ENCODE peak calls at places on chromosomes 5 and 9, in four cellular contexts. C is neuronal stem cell, P is neural progenitor cell, T is HepG2. K is an unnamed sample.

GRCh38 chr9:92564982-92565381 is 29.2 kb upstream of the ECM2 start:
- DNase-seq in T (no peak), P (no peak), C (no peak), K (no peak)

GRCh38 chr5:175867587-175868347 is 3.6 kb upstream of the CPLX2 start:
- DNase-seq in P (peak), T (peak), C (no peak), K (peak)

GRCh38 chr5:154352960-154353548 is 92.7 kb upstream of the SAP30L start:
- DNase-seq in T (peak), P (no peak), C (no peak), K (no peak)

GRCh38 chr5:94021246-94021645 is 279.8 kb upstream of the POU5F2 start:
- DNase-seq in P (no peak), C (no peak), T (peak), K (no peak)

GRCh38 chr9:73129941-73130695 is 21.5 kb upstream of the ANXA1 start:
- DNase-seq in T (no peak), P (peak), C (peak), K (no peak)

GRCh38 chr5:157167219-157167621 is 1.2 kb upstream of the GARIN3 start:
- DNase-seq in P (peak), T (no peak), C (no peak), K (no peak)

GRCh38 chr5:56815657-56816545 is 552 bp downstream of the MAP3K1 start:
- DNase-seq in P (peak), C (peak), T (no peak), K (peak)

GRCh38 chr9:122347348-122348287 is 23.2 kb upstream of the PTGS1 start:
- DNase-seq in P (no peak), C (no peak), T (peak), K (no peak)

GRCh38 chr9:121651295-121652036 is at the start of gene DAB2IP:
- DNase-seq in P (peak), T (no peak), C (peak), K (no peak)

GRCh38 chr9:131365546-131365945 is 28.3 kb upstream of the PRRC2B start:
- DNase-seq in P (no peak), C (no peak), T (no peak), K (no peak)

GRCh38 chr9:116951588-116952433 is 264.7 kb downstream of the TRIM32 start:
- DNase-seq in T (no peak), C (no peak), P (no peak), K (no peak)

GRCh38 chr5:103355590-103355989 is 97.0 kb downstream of the MACIR start:
- DNase-seq in T (no peak), P (no peak), C (no peak), K (no peak)

GRCh38 chr5:72144762-72145161 is 37.5 kb downstream of the MAP1B start:
- DNase-seq in C (no peak), P (no peak), T (no peak), K (no peak)

GRCh38 chr5:108634951-108635288 is 112.8 kb upstream of the FER start:
- DNase-seq in C (no peak), P (no peak), T (no peak), K (no peak)

GRCh38 chr5:108638021-108638420 is 109.7 kb upstream of the FER start:
- DNase-seq in C (no peak), P (no peak), T (no peak), K (no peak)

GRCh38 chr5:108637110-108637509 is 110.6 kb upstream of the FER start:
- DNase-seq in P (no peak), T (no peak), C (no peak), K (no peak)

GRCh38 chr5:108634251-108634950 is 113.3 kb upstream of the FER start:
- DNase-seq in T (no peak), C (no peak), P (no peak), K (no peak)

GRCh38 chr5:108636135-108636888 is 111.4 kb upstream of the FER start:
- DNase-seq in C (no peak), P (no peak), T (no peak), K (no peak)
- H3K27ac ChIP-seq in C (no peak), P (no peak), T (no peak), K (no peak)

GRCh38 chr5:61030163-61030482 is 85.1 kb downstream of the NDUFAF2 start:
- DNase-seq in C (no peak), P (no peak), T (no peak), K (no peak)
- H2AFZ ChIP-seq in C (no peak), P (no peak), T (no peak), K (no peak)

GRCh38 chr9:127878652-127879377 is 1.3 kb upstream of the AK1 start:
- DNase-seq in P (no peak), C (no peak), T (no peak), K (no peak)
- H3K27ac ChIP-seq in P (no peak), C (no peak), T (no peak), K (no peak)

GRCh38 chr9:25700430-25700829 is 22.2 kb upstream of the TUSC1 start:
- DNase-seq in P (no peak), C (no peak), T (no peak), K (no peak)
- H2AFZ ChIP-seq in P (no peak), C (no peak), T (no peak), K (no peak)

GRCh38 chr9:133786936-133787748 is 49.0 kb upstream of the SARDH start:
- DNase-seq in P (no peak), T (no peak), C (no peak), K (no peak)
- H3K27ac ChIP-seq in P (no peak), T (no peak), C (peak), K (peak)

GRCh38 chr9:124384210-124384609 is 31.0 kb downstream of the PSMB7 start:
- DNase-seq in C (no peak), T (no peak), P (no peak), K (no peak)
- H2AFZ ChIP-seq in C (no peak), T (no peak), P (no peak), K (no peak)

K was measured in OCI-LY7.